ENCODE peak calls at places on chromosome 2, in eight cellular contexts. B, O, M, E, U, P, N and A are unnamed samples.

GRCh38 chr2:219186754-219187456 is 8.8 kb downstream of the RETREG2 start:
- DNase-seq in B (no peak), O (no peak), M (no peak), E (peak; percentile 43), U (no peak), P (no peak), N (no peak), A (no peak)

GRCh38 chr2:45330617-45331016 is 280.4 kb downstream of the SRBD1 start:
- DNase-seq in B (peak; percentile 64), O (peak; percentile 69), M (peak; percentile 32), E (no peak), U (no peak), P (no peak), N (no peak), A (no peak)

GRCh38 chr2:119488245-119489182 is 35.8 kb downstream of the SCTR start:
- DNase-seq in B (no peak), O (no peak), M (no peak), E (no peak), U (no peak), P (no peak), N (no peak), A (no peak)

GRCh38 chr2:25894135-25894830 is 16.0 kb upstream of the ASXL2 start:
- DNase-seq in B (peak; percentile 79), O (peak; percentile 73), M (peak; percentile 62), E (no peak), U (no peak), P (no peak), N (peak; percentile 5), A (no peak)

GRCh38 chr2:25453199-25453903 is 111.6 kb upstream of the DNMT3A start:
- DNase-seq in B (no peak), O (no peak), M (no peak), E (no peak), U (no peak), P (no peak), N (no peak), A (peak; percentile 67)

GRCh38 chr2:66569974-66570373 is 135.0 kb downstream of the MEIS1 start:
- DNase-seq in B (no peak), O (no peak), M (no peak), E (no peak), U (no peak), P (no peak), N (no peak), A (no peak)

GRCh38 chr2:212282596-212283330 is 255.8 kb downstream of the ERBB4 start:
- DNase-seq in B (no peak), O (peak; percentile 1), M (no peak), E (no peak), U (no peak), P (no peak), N (peak; percentile 92), A (no peak)

GRCh38 chr2:223054193-223054781 is 2.3 kb downstream of the KCNE4 start:
- DNase-seq in B (no peak), O (peak; percentile 83), M (peak; percentile 76), E (no peak), U (no peak), P (no peak), N (no peak), A (no peak)

GRCh38 chr2:119827866-119828507 is 68.3 kb downstream of the PTPN4 start:
- DNase-seq in B (no peak), O (peak; percentile 16), M (peak; percentile 39), E (no peak), U (no peak), P (no peak), N (no peak), A (no peak)

GRCh38 chr2:174748948-174749347 is 15.3 kb downstream of the CHRNA1 start:
- DNase-seq in B (peak; percentile 66), O (peak; percentile 56), M (peak; percentile 59), E (peak; percentile 82), U (peak; percentile 86), P (no peak), N (peak; percentile 69), A (peak; percentile 87)

GRCh38 chr2:231212329-231212845 is 14.0 kb downstream of the ARMC9 start:
- DNase-seq in B (no peak), O (no peak), M (peak; percentile 23), E (no peak), U (no peak), P (no peak), N (no peak), A (no peak)

GRCh38 chr2:68157002-68157401 is 686 bp upstream of the PNO1 start:
- DNase-seq in B (no peak), O (no peak), M (no peak), E (no peak), U (no peak), P (peak; percentile 22), N (no peak), A (no peak)

GRCh38 chr2:168278424-168278888 is 31.1 kb upstream of the STK39 start:
- DNase-seq in B (no peak), O (peak; percentile 44), M (peak; percentile 85), E (no peak), U (no peak), P (no peak), N (no peak), A (no peak)

GRCh38 chr2:128446866-128447537 is 128.3 kb upstream of the HS6ST1 start:
- DNase-seq in B (no peak), O (no peak), M (no peak), E (no peak), U (peak; percentile 35), P (no peak), N (no peak), A (peak; percentile 34)

GRCh38 chr2:113806217-113806913 is 49.9 kb upstream of the SLC35F5 start:
- DNase-seq in B (no peak), O (no peak), M (peak; percentile 76), E (no peak), U (no peak), P (no peak), N (no peak), A (no peak)

GRCh38 chr2:31086585-31086984 is 51.7 kb downstream of the GALNT14 start:
- DNase-seq in B (no peak), O (no peak), M (no peak), E (no peak), U (no peak), P (no peak), N (no peak), A (no peak)

GRCh38 chr2:223654384-223654915 is 52.3 kb upstream of the SCG2 start:
- DNase-seq in B (no peak), O (peak; percentile 63), M (peak; percentile 21), E (no peak), U (no peak), P (no peak), N (no peak), A (no peak)

GRCh38 chr2:85173909-85174308 is 40.7 kb downstream of the TCF7L1 start:
- DNase-seq in B (no peak), O (peak; percentile 33), M (no peak), E (no peak), U (no peak), P (no peak), N (no peak), A (peak; percentile 27)

GRCh38 chr2:212406716-212407115 is 131.9 kb downstream of the ERBB4 start:
- DNase-seq in B (no peak), O (no peak), M (no peak), E (no peak), U (no peak), P (no peak), N (no peak), A (no peak)